ENCODE peak calls at places on chromosomes 4 and X, in four cellular contexts. One of them, this sample, is unnamed.

GRCh38 chrX:119692241-119693031 is 532 bp downstream of the SEPTIN6 start:
- DNase-seq in neural progenitor cell: peak; percentile 45
- DNase-seq in tibial nerve: no peak
- DNase-seq in psoas muscle: peak; percentile 57
- DNase-seq in this sample: peak; percentile 54

GRCh38 chr4:8280876-8281440 is 11.4 kb downstream of the HTRA3 start:
- DNase-seq in tibial nerve: no peak
- DNase-seq in psoas muscle: peak; percentile 26
- DNase-seq in neural progenitor cell: no peak
- DNase-seq in this sample: no peak

GRCh38 chrX:3699841-3700381 is 13.5 kb downstream of the PRKX start:
- DNase-seq in tibial nerve: no peak
- DNase-seq in psoas muscle: no peak
- DNase-seq in neural progenitor cell: no peak
- DNase-seq in this sample: no peak

GRCh38 chr4:142416121-142416520 is 430.0 kb downstream of the INPP4B start:
- DNase-seq in tibial nerve: no peak
- DNase-seq in neural progenitor cell: no peak
- DNase-seq in psoas muscle: no peak
- DNase-seq in this sample: no peak

GRCh38 chr4:9608300-9608699 is 164.1 kb downstream of the DEFB131A start:
- DNase-seq in tibial nerve: no peak
- DNase-seq in psoas muscle: no peak
- DNase-seq in neural progenitor cell: no peak
- DNase-seq in this sample: no peak

GRCh38 chr4:54872246-54872645 is 214.5 kb downstream of the KIT start:
- DNase-seq in psoas muscle: no peak
- DNase-seq in neural progenitor cell: no peak
- DNase-seq in tibial nerve: no peak
- DNase-seq in this sample: no peak

GRCh38 chr4:74845834-74846233 is 51.5 kb upstream of the BTC start:
- DNase-seq in psoas muscle: no peak
- DNase-seq in tibial nerve: no peak
- DNase-seq in neural progenitor cell: no peak
- DNase-seq in this sample: no peak

GRCh38 chrX:51569561-51569960 is 49.2 kb downstream of the CENPVL3 start:
- DNase-seq in neural progenitor cell: no peak
- DNase-seq in psoas muscle: no peak
- DNase-seq in tibial nerve: no peak
- DNase-seq in this sample: no peak

GRCh38 chr4:73706811-73707210 is 33.6 kb upstream of the CXCL8 start:
- DNase-seq in neural progenitor cell: no peak
- DNase-seq in psoas muscle: no peak
- DNase-seq in tibial nerve: no peak
- DNase-seq in this sample: no peak

GRCh38 chr4:72690782-72691181 is 121.8 kb upstream of the ADAMTS3 start:
- DNase-seq in neural progenitor cell: no peak
- DNase-seq in psoas muscle: no peak
- DNase-seq in tibial nerve: no peak
- DNase-seq in this sample: no peak

GRCh38 chrX:23904096-23904495 is 3.6 kb downstream of the APOO start:
- DNase-seq in tibial nerve: no peak
- DNase-seq in neural progenitor cell: peak; percentile 48
- DNase-seq in psoas muscle: no peak
- DNase-seq in this sample: no peak

GRCh38 chrX:49977319-49978090 is 55.1 kb downstream of the CLCN5 start:
- DNase-seq in tibial nerve: no peak
- DNase-seq in neural progenitor cell: no peak
- DNase-seq in psoas muscle: no peak
- DNase-seq in this sample: no peak
- H3K27ac ChIP-seq in tibial nerve: no peak overlapping the region
- H3K27ac ChIP-seq in neural progenitor cell: no peak overlapping the region
- H3K27ac ChIP-seq in psoas muscle: no peak overlapping the region
- H3K27ac ChIP-seq in this sample: no peak overlapping the region

GRCh38 chr4:83556006-83556712 is 20.3 kb downstream of the GPAT3 start:
- DNase-seq in neural progenitor cell: no peak
- DNase-seq in psoas muscle: no peak
- DNase-seq in tibial nerve: no peak
- DNase-seq in this sample: no peak

GRCh38 chr4:83556836-83557235 is 20.9 kb downstream of the GPAT3 start:
- DNase-seq in neural progenitor cell: no peak
- DNase-seq in psoas muscle: no peak
- DNase-seq in tibial nerve: no peak
- DNase-seq in this sample: no peak

GRCh38 chr4:83548151-83548905 is 12.4 kb downstream of the GPAT3 start:
- DNase-seq in tibial nerve: peak; percentile 26
- DNase-seq in psoas muscle: peak; percentile 82
- DNase-seq in neural progenitor cell: no peak
- DNase-seq in this sample: peak; percentile 83

GRCh38 chr4:83552085-83552484 is 16.2 kb downstream of the GPAT3 start:
- DNase-seq in tibial nerve: no peak
- DNase-seq in neural progenitor cell: no peak
- DNase-seq in psoas muscle: no peak
- DNase-seq in this sample: no peak

DNA sequence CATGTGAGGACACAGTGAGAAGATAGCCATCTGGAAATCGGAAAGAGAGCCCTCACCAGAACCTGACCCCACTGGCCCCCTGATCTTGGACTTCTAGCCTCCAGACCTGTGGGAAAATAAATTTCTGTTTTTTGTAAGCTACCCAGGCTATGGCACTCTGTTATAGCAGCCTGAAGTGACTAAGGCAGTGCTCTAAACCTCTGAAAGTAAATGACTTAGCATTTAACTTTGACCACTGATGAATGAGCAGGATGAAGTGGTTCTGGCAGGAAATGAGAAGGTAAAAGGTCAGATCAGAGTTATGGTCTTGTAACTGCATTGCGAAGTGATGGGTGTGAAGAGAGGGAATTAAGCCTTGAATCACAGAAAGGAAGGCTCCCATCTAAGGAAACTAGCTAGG is 17.0 kb downstream of the GPAT3 start:
- DNase-seq in psoas muscle: no peak
- DNase-seq in tibial nerve: no peak
- DNase-seq in neural progenitor cell: no peak
- DNase-seq in this sample: no peak
- H3K4me1 ChIP-seq in psoas muscle: peaks cover 66% of the 10 kb centered on the region
- H3K4me1 ChIP-seq in tibial nerve: no peaks in the 10 kb centered on the region
- H3K4me1 ChIP-seq in neural progenitor cell: no peaks in the 10 kb centered on the region
- H3K4me1 ChIP-seq in this sample: peaks cover 6% of the 10 kb centered on the region

DNA sequence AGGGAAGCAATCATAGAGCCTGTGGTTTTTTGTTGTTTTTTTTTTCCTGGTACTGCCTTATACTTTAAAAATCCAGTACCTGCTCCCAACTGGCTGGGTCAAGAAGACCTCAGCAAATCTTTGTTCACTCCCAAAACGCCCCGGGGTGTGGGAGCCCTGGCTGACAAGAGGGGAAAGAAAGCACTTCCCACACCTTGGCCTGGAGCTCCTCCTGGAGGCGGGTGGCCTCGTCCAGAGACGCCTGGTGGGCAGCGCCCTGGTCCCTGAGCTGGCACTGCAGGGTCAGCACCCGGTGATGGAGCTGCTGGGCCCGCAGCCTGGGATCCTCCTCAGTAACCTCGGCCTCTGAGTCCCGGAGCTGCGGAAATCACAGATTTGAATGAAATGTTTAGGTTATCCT is 38.2 kb downstream of the C4orf50 start:
- DNase-seq in psoas muscle: no peak
- DNase-seq in neural progenitor cell: peak; percentile 82
- DNase-seq in tibial nerve: no peak
- DNase-seq in this sample: no peak
- TF ChIP-seq CTCF in psoas muscle: no peak
- TF ChIP-seq CTCF in neural progenitor cell: peak; percentile 76
- TF ChIP-seq CTCF in tibial nerve: no peak
- TF ChIP-seq CTCF in this sample: peak; percentile 60

GRCh38 chr4:40193018-40193571 is 3.7 kb upstream of the RHOH start:
- DNase-seq in tibial nerve: no peak
- DNase-seq in psoas muscle: no peak
- DNase-seq in neural progenitor cell: no peak
- DNase-seq in this sample: no peak

GRCh38 chr4:40190465-40190864 is 6.4 kb upstream of the RHOH start:
- DNase-seq in psoas muscle: no peak
- DNase-seq in neural progenitor cell: no peak
- DNase-seq in tibial nerve: no peak
- DNase-seq in this sample: no peak

GRCh38 chr4:40189997-40190396 is 6.8 kb upstream of the RHOH start:
- DNase-seq in neural progenitor cell: no peak
- DNase-seq in tibial nerve: no peak
- DNase-seq in psoas muscle: no peak
- DNase-seq in this sample: no peak

GRCh38 chr4:40192286-40193017 is 4.4 kb upstream of the RHOH start:
- DNase-seq in psoas muscle: no peak
- DNase-seq in tibial nerve: no peak
- DNase-seq in neural progenitor cell: no peak
- DNase-seq in this sample: no peak

DNA sequence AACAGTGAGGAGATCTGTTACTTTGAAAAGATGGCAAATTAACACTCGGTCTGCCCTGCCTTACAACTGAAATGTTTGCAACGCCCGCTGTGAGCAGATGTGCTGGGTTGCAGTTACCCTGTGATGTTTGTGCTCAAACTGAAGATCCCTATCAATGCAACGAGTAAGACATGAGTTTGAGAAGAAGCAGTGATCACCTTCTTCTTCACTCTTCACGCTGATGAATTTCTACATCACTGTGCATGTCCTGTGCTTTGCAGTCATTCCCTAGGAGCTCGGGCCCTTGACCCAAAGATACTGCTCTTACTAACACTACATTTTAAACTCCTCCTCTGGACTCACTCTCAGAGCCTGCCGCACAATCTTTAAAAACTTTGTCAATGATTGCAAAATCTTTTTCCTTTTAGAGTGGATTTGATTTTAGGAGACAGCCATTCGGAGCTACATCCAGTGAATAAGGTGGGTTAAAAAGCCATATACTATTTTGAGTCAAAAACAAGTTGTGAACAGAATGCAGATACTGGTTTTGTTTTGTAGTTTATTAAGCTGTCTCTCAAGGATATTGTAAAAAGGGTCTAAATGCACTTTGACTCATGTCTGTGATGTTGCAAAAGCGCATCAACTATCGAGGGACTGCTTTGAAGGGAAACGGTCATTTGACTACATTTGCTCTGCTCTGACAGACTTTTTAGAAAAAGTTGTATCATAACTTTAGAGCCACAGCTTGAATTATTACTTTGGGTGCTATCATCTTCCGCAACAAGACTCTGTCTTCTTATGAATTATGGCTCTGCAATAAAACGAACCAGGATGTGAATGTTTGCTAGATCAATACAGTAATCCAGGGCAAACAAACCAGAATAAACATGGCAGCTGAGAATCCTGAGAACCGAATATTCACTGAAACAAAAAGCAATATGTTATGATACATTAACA is 5.7 kb upstream of the RHOH start:
- DNase-seq in psoas muscle: no peak
- DNase-seq in neural progenitor cell: no peak
- DNase-seq in tibial nerve: no peak
- DNase-seq in this sample: no peak
- H3K27ac ChIP-seq in psoas muscle: no peak overlapping the region
- H3K27ac ChIP-seq in neural progenitor cell: no peak overlapping the region
- H3K27ac ChIP-seq in tibial nerve: no peak overlapping the region
- H3K27ac ChIP-seq in this sample: no peak overlapping the region

DNA sequence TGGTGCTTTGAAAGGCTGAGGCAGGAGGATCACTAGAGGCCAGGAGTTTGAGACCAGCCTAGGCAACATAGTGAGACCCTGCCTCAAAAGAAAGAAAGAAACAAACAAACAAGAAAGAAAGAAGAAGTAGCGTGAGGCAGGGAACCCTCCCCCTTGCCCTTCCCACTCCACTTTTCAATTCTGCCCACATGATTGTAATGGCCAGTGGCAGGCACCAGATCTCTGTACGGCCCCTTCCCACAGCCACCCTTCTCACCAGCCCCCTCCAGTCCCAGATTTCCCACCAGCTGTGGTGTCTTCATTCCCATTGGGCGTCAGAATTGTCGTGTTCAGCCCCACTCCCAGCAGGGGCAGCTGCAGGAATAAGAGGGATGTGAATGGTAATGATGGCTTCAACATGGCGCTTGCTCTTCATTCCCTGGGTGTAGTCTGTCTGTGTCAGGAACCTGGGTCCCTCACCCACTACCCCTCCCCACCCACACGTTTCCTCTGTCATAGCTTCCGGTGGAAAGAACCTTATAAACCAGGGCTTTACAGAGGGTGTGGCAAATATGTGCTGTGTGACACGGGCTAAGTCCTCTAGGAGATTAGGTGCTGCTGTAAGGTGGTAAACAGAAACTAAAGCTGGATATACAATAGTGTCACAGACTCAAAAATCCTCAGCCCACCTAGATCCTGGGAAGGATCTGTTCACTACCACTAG is at the start of gene IL2RG:
- DNase-seq in psoas muscle: no peak
- DNase-seq in tibial nerve: no peak
- DNase-seq in neural progenitor cell: no peak
- DNase-seq in this sample: no peak
- H3K4me1 ChIP-seq in psoas muscle: no peaks in the 10 kb centered on the region
- H3K4me1 ChIP-seq in tibial nerve: no peaks in the 10 kb centered on the region
- H3K4me1 ChIP-seq in neural progenitor cell: no peaks in the 10 kb centered on the region
- H3K4me1 ChIP-seq in this sample: no peaks in the 10 kb centered on the region

GRCh38 chr4:77308843-77309242 is 151.8 kb downstream of the CCNG2 start:
- DNase-seq in tibial nerve: no peak
- DNase-seq in neural progenitor cell: peak; percentile 54
- DNase-seq in psoas muscle: no peak
- DNase-seq in this sample: no peak
- TF ChIP-seq CTCF in tibial nerve: peak; percentile 19
- TF ChIP-seq CTCF in neural progenitor cell: peak; percentile 63
- TF ChIP-seq CTCF in psoas muscle: no peak
- TF ChIP-seq CTCF in this sample: peak; percentile 34

DNA sequence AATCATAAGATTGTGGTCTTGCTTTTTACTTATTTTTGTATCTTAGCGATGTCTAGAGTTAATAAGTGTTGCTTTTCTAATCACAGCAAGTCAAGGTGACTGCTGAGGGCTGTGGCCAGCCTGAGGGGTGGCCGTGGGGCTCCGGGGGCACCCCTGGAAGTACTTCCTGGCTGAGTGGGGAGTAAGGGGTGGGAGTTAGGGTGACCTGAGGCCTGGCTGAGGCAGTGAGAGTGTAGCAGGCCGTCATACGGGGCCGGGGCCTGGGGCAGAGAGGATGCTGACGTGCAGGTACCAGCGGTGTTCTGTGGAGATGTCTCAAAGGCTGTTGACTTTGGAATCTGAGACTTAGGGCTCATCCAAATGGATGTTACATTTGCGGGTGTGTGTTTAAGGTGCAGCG is 29.3 kb downstream of the PIGG start:
- DNase-seq in psoas muscle: no peak
- DNase-seq in tibial nerve: no peak
- DNase-seq in neural progenitor cell: no peak
- DNase-seq in this sample: no peak
- H3K27ac ChIP-seq in psoas muscle: no peak overlapping the region
- H3K27ac ChIP-seq in tibial nerve: no peak overlapping the region
- H3K27ac ChIP-seq in neural progenitor cell: no peak overlapping the region
- H3K27ac ChIP-seq in this sample: no peak overlapping the region

DNA sequence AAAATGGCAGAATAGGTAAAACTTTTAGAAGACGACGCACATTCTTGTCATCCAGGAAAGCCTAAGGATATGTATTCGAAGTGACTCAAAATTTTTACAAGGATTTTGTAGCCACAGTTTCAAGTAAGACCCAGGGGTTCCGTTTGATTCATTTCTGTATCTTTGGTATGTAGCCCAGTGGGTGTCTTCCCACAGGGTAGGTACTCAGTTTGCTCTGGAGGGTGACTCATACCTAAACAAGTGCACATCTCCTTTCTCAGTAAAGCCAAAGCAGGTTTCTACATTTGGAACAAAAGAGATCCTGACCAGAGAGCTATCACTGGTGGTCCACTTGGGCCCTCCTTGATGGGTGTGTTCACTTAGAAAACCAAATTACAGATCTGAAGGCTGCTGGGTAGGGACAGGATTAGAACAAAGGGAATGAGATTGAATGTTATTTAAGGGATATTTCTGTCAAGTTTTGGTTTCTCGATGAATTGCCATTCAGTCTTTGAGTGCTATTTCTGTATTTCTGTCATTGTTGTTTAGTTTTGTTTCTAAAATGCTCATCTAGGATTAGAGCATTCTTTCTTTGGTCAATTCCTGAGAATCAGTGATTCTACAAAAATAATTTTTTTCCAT is 56.1 kb downstream of the PLS3 start:
- DNase-seq in psoas muscle: no peak
- DNase-seq in tibial nerve: no peak
- DNase-seq in neural progenitor cell: no peak
- DNase-seq in this sample: no peak
- H3K4me1 ChIP-seq in psoas muscle: no peaks in the 10 kb centered on the region
- H3K4me1 ChIP-seq in tibial nerve: no peaks in the 10 kb centered on the region
- H3K4me1 ChIP-seq in neural progenitor cell: peaks cover 31% of the 10 kb centered on the region
- H3K4me1 ChIP-seq in this sample: peaks cover 4% of the 10 kb centered on the region

This sample was measured in lower lobe of right lung.